ENCODE peak calls at places on chromosomes 7 and 10, in five cellular contexts. One of them, this sample, is unnamed.
A peak's percentile ranks its signal among the peaks of the same experiment; 100 is the strongest.

GRCh38 chr10:120422459-120422858 is 34.6 kb upstream of the PLPP4 start:
- DNase-seq in NCI-H1105 treated with DMSO at 0.1 percent for 48 hours: no peak
- DNase-seq in activated naive CD4-positive, alpha-beta T cell treated with Interleukin-2 at 50 U/mL for 16 hours: no peak
- DNase-seq in Right ventricle myocardium inferior: no peak
- DNase-seq in body of pancreas: no peak
- DNase-seq in this sample: no peak

GRCh38 chr7:18583305-18583704 is 87.8 kb downstream of the HDAC9 start:
- DNase-seq in NCI-H1105 treated with DMSO at 0.1 percent for 48 hours: no peak
- DNase-seq in activated naive CD4-positive, alpha-beta T cell treated with Interleukin-2 at 50 U/mL for 16 hours: no peak
- DNase-seq in Right ventricle myocardium inferior: no peak
- DNase-seq in body of pancreas: no peak
- DNase-seq in this sample: no peak

GRCh38 chr10:17062493-17063487 is 66.8 kb downstream of the CUBN start:
- DNase-seq in NCI-H1105 treated with DMSO at 0.1 percent for 48 hours: no peak
- DNase-seq in activated naive CD4-positive, alpha-beta T cell treated with Interleukin-2 at 50 U/mL for 16 hours: no peak
- DNase-seq in Right ventricle myocardium inferior: no peak
- DNase-seq in body of pancreas: peak; percentile 51
- DNase-seq in this sample: peak; percentile 39

GRCh38 chr10:12834116-12834515 is 167.4 kb downstream of the CCDC3 start:
- DNase-seq in NCI-H1105 treated with DMSO at 0.1 percent for 48 hours: no peak
- DNase-seq in activated naive CD4-positive, alpha-beta T cell treated with Interleukin-2 at 50 U/mL for 16 hours: no peak
- DNase-seq in Right ventricle myocardium inferior: no peak
- DNase-seq in body of pancreas: no peak
- DNase-seq in this sample: no peak

GRCh38 chr10:59435707-59436106 is 73.4 kb upstream of the FAM13C start:
- DNase-seq in NCI-H1105 treated with DMSO at 0.1 percent for 48 hours: no peak
- DNase-seq in activated naive CD4-positive, alpha-beta T cell treated with Interleukin-2 at 50 U/mL for 16 hours: no peak
- DNase-seq in Right ventricle myocardium inferior: no peak
- DNase-seq in body of pancreas: no peak
- DNase-seq in this sample: no peak

GRCh38 chr10:99709480-99710229 is 22.3 kb downstream of the COX15 start:
- DNase-seq in NCI-H1105 treated with DMSO at 0.1 percent for 48 hours: no peak
- DNase-seq in activated naive CD4-positive, alpha-beta T cell treated with Interleukin-2 at 50 U/mL for 16 hours: no peak
- DNase-seq in Right ventricle myocardium inferior: no peak
- DNase-seq in body of pancreas: no peak
- DNase-seq in this sample: no peak

GRCh38 chr10:76117949-76118348 is 686.5 kb downstream of the LRMDA start:
- DNase-seq in NCI-H1105 treated with DMSO at 0.1 percent for 48 hours: no peak
- DNase-seq in activated naive CD4-positive, alpha-beta T cell treated with Interleukin-2 at 50 U/mL for 16 hours: no peak
- DNase-seq in Right ventricle myocardium inferior: no peak
- DNase-seq in body of pancreas: no peak
- DNase-seq in this sample: no peak

GRCh38 chr10:21403256-21404015 is 122.0 kb downstream of the SKIDA1 start:
- DNase-seq in NCI-H1105 treated with DMSO at 0.1 percent for 48 hours: no peak
- DNase-seq in activated naive CD4-positive, alpha-beta T cell treated with Interleukin-2 at 50 U/mL for 16 hours: no peak
- DNase-seq in Right ventricle myocardium inferior: no peak
- DNase-seq in body of pancreas: no peak
- DNase-seq in this sample: no peak

GRCh38 chr7:147510913-147511312 is 1079.7 kb upstream of the C7orf33 start:
- DNase-seq in NCI-H1105 treated with DMSO at 0.1 percent for 48 hours: no peak
- DNase-seq in activated naive CD4-positive, alpha-beta T cell treated with Interleukin-2 at 50 U/mL for 16 hours: no peak
- DNase-seq in Right ventricle myocardium inferior: no peak
- DNase-seq in body of pancreas: no peak
- DNase-seq in this sample: no peak

GRCh38 chr7:56046728-56047445 is 4.4 kb downstream of the PSPH start:
- DNase-seq in NCI-H1105 treated with DMSO at 0.1 percent for 48 hours: no peak
- DNase-seq in activated naive CD4-positive, alpha-beta T cell treated with Interleukin-2 at 50 U/mL for 16 hours: no peak
- DNase-seq in Right ventricle myocardium inferior: no peak
- DNase-seq in body of pancreas: peak; percentile 82
- DNase-seq in this sample: no peak

GRCh38 chr7:135253851-135254815 is 20.5 kb downstream of the STRA8 start:
- DNase-seq in NCI-H1105 treated with DMSO at 0.1 percent for 48 hours: no peak
- DNase-seq in activated naive CD4-positive, alpha-beta T cell treated with Interleukin-2 at 50 U/mL for 16 hours: no peak
- DNase-seq in Right ventricle myocardium inferior: peak; percentile 84
- DNase-seq in body of pancreas: peak; percentile 68
- DNase-seq in this sample: peak; percentile 72

GRCh38 chr10:63114031-63114814 is 18.9 kb upstream of the NRBF2 start:
- DNase-seq in NCI-H1105 treated with DMSO at 0.1 percent for 48 hours: no peak
- DNase-seq in activated naive CD4-positive, alpha-beta T cell treated with Interleukin-2 at 50 U/mL for 16 hours: no peak
- DNase-seq in Right ventricle myocardium inferior: peak; percentile 74
- DNase-seq in body of pancreas: peak; percentile 59
- DNase-seq in this sample: peak; percentile 76

GRCh38 chr7:17412883-17413282 is 114.4 kb downstream of the AHR start:
- DNase-seq in NCI-H1105 treated with DMSO at 0.1 percent for 48 hours: no peak
- DNase-seq in activated naive CD4-positive, alpha-beta T cell treated with Interleukin-2 at 50 U/mL for 16 hours: no peak
- DNase-seq in Right ventricle myocardium inferior: no peak
- DNase-seq in body of pancreas: no peak
- DNase-seq in this sample: no peak

GRCh38 chr7:83984076-83984475 is 210.5 kb downstream of the SEMA3A start:
- DNase-seq in NCI-H1105 treated with DMSO at 0.1 percent for 48 hours: no peak
- DNase-seq in activated naive CD4-positive, alpha-beta T cell treated with Interleukin-2 at 50 U/mL for 16 hours: no peak
- DNase-seq in Right ventricle myocardium inferior: no peak
- DNase-seq in body of pancreas: no peak
- DNase-seq in this sample: no peak

GRCh38 chr10:98168766-98169165 is 34.3 kb downstream of the R3HCC1L start:
- DNase-seq in NCI-H1105 treated with DMSO at 0.1 percent for 48 hours: no peak
- DNase-seq in activated naive CD4-positive, alpha-beta T cell treated with Interleukin-2 at 50 U/mL for 16 hours: no peak
- DNase-seq in Right ventricle myocardium inferior: no peak
- DNase-seq in body of pancreas: no peak
- DNase-seq in this sample: no peak

GRCh38 chr10:96930469-96930868 is 98.4 kb downstream of the LCOR start:
- DNase-seq in NCI-H1105 treated with DMSO at 0.1 percent for 48 hours: no peak
- DNase-seq in activated naive CD4-positive, alpha-beta T cell treated with Interleukin-2 at 50 U/mL for 16 hours: no peak
- DNase-seq in Right ventricle myocardium inferior: no peak
- DNase-seq in body of pancreas: no peak
- DNase-seq in this sample: no peak

GRCh38 chr7:156470399-156471320 is 169.9 kb upstream of the RNF32 start:
- DNase-seq in NCI-H1105 treated with DMSO at 0.1 percent for 48 hours: no peak
- DNase-seq in activated naive CD4-positive, alpha-beta T cell treated with Interleukin-2 at 50 U/mL for 16 hours: no peak
- DNase-seq in Right ventricle myocardium inferior: peak; percentile 32
- DNase-seq in body of pancreas: no peak
- DNase-seq in this sample: no peak

GRCh38 chr7:134865001-134865845 is 85.8 kb downstream of the CALD1 start:
- DNase-seq in NCI-H1105 treated with DMSO at 0.1 percent for 48 hours: no peak
- DNase-seq in activated naive CD4-positive, alpha-beta T cell treated with Interleukin-2 at 50 U/mL for 16 hours: peak; percentile 25
- DNase-seq in Right ventricle myocardium inferior: no peak
- DNase-seq in body of pancreas: no peak
- DNase-seq in this sample: no peak

GRCh38 chr10:104809288-104810090 is 168.4 kb downstream of the SORCS3 start:
- DNase-seq in NCI-H1105 treated with DMSO at 0.1 percent for 48 hours: peak; percentile 90
- DNase-seq in activated naive CD4-positive, alpha-beta T cell treated with Interleukin-2 at 50 U/mL for 16 hours: no peak
- DNase-seq in Right ventricle myocardium inferior: no peak
- DNase-seq in body of pancreas: no peak
- DNase-seq in this sample: no peak

GRCh38 chr7:133773601-133774000 is 353.5 kb upstream of the LRGUK start:
- DNase-seq in NCI-H1105 treated with DMSO at 0.1 percent for 48 hours: no peak
- DNase-seq in activated naive CD4-positive, alpha-beta T cell treated with Interleukin-2 at 50 U/mL for 16 hours: no peak
- DNase-seq in Right ventricle myocardium inferior: no peak
- DNase-seq in body of pancreas: no peak
- DNase-seq in this sample: no peak

GRCh38 chr7:125406111-125406510 is 476.5 kb upstream of the POT1 start:
- DNase-seq in NCI-H1105 treated with DMSO at 0.1 percent for 48 hours: no peak
- DNase-seq in activated naive CD4-positive, alpha-beta T cell treated with Interleukin-2 at 50 U/mL for 16 hours: no peak
- DNase-seq in Right ventricle myocardium inferior: no peak
- DNase-seq in body of pancreas: no peak
- DNase-seq in this sample: no peak

GRCh38 chr7:129764685-129765084 is 153.2 kb downstream of the NRF1 start:
- DNase-seq in NCI-H1105 treated with DMSO at 0.1 percent for 48 hours: no peak
- DNase-seq in activated naive CD4-positive, alpha-beta T cell treated with Interleukin-2 at 50 U/mL for 16 hours: no peak
- DNase-seq in Right ventricle myocardium inferior: no peak
- DNase-seq in body of pancreas: no peak
- DNase-seq in this sample: no peak

GRCh38 chr10:101301111-101301731 is 52.7 kb upstream of the BTRC start:
- DNase-seq in NCI-H1105 treated with DMSO at 0.1 percent for 48 hours: peak; percentile 34
- DNase-seq in activated naive CD4-positive, alpha-beta T cell treated with Interleukin-2 at 50 U/mL for 16 hours: peak; percentile 45
- DNase-seq in Right ventricle myocardium inferior: no peak
- DNase-seq in body of pancreas: peak; percentile 45
- DNase-seq in this sample: peak; percentile 44

GRCh38 chr7:151081170-151082101 is 827 bp upstream of the FASTK start:
- DNase-seq in NCI-H1105 treated with DMSO at 0.1 percent for 48 hours: peak; percentile 12
- DNase-seq in activated naive CD4-positive, alpha-beta T cell treated with Interleukin-2 at 50 U/mL for 16 hours: no peak
- DNase-seq in Right ventricle myocardium inferior: peak; percentile 73
- DNase-seq in body of pancreas: no peak
- DNase-seq in this sample: peak; percentile 66

GRCh38 chr7:105198223-105198622 is 184.2 kb downstream of the KMT2E start:
- DNase-seq in NCI-H1105 treated with DMSO at 0.1 percent for 48 hours: no peak
- DNase-seq in activated naive CD4-positive, alpha-beta T cell treated with Interleukin-2 at 50 U/mL for 16 hours: no peak
- DNase-seq in Right ventricle myocardium inferior: no peak
- DNase-seq in body of pancreas: no peak
- DNase-seq in this sample: no peak

GRCh38 chr7:133290041-133290440 is 37.2 kb downstream of the EXOC4 start:
- DNase-seq in NCI-H1105 treated with DMSO at 0.1 percent for 48 hours: no peak
- DNase-seq in activated naive CD4-positive, alpha-beta T cell treated with Interleukin-2 at 50 U/mL for 16 hours: no peak
- DNase-seq in Right ventricle myocardium inferior: no peak
- DNase-seq in body of pancreas: no peak
- DNase-seq in this sample: no peak

GRCh38 chr10:11328264-11329054 is 283.0 kb downstream of the USP6NL start:
- DNase-seq in NCI-H1105 treated with DMSO at 0.1 percent for 48 hours: no peak
- DNase-seq in activated naive CD4-positive, alpha-beta T cell treated with Interleukin-2 at 50 U/mL for 16 hours: no peak
- DNase-seq in Right ventricle myocardium inferior: no peak
- DNase-seq in body of pancreas: no peak
- DNase-seq in this sample: peak; percentile 62

GRCh38 chr10:110399163-110400094 is 94.7 kb upstream of the SMNDC1 start:
- DNase-seq in NCI-H1105 treated with DMSO at 0.1 percent for 48 hours: no peak
- DNase-seq in activated naive CD4-positive, alpha-beta T cell treated with Interleukin-2 at 50 U/mL for 16 hours: no peak
- DNase-seq in Right ventricle myocardium inferior: no peak
- DNase-seq in body of pancreas: peak; percentile 70
- DNase-seq in this sample: no peak

GRCh38 chr10:125153693-125154490 is 6.5 kb downstream of the CTBP2 start:
- DNase-seq in NCI-H1105 treated with DMSO at 0.1 percent for 48 hours: no peak
- DNase-seq in activated naive CD4-positive, alpha-beta T cell treated with Interleukin-2 at 50 U/mL for 16 hours: no peak
- DNase-seq in Right ventricle myocardium inferior: no peak
- DNase-seq in body of pancreas: no peak
- DNase-seq in this sample: no peak

GRCh38 chr7:140218656-140219055 is 41.9 kb upstream of the KDM7A start:
- DNase-seq in NCI-H1105 treated with DMSO at 0.1 percent for 48 hours: no peak
- DNase-seq in activated naive CD4-positive, alpha-beta T cell treated with Interleukin-2 at 50 U/mL for 16 hours: no peak
- DNase-seq in Right ventricle myocardium inferior: no peak
- DNase-seq in body of pancreas: no peak
- DNase-seq in this sample: no peak

GRCh38 chr10:102542800-102543418 is 39.1 kb downstream of the SUFU start:
- DNase-seq in NCI-H1105 treated with DMSO at 0.1 percent for 48 hours: no peak
- DNase-seq in activated naive CD4-positive, alpha-beta T cell treated with Interleukin-2 at 50 U/mL for 16 hours: no peak
- DNase-seq in Right ventricle myocardium inferior: no peak
- DNase-seq in body of pancreas: no peak
- DNase-seq in this sample: no peak

GRCh38 chr7:98467570-98468312 is 66.9 kb upstream of the BAIAP2L1 start:
- DNase-seq in NCI-H1105 treated with DMSO at 0.1 percent for 48 hours: no peak
- DNase-seq in activated naive CD4-positive, alpha-beta T cell treated with Interleukin-2 at 50 U/mL for 16 hours: no peak
- DNase-seq in Right ventricle myocardium inferior: no peak
- DNase-seq in body of pancreas: no peak
- DNase-seq in this sample: no peak

GRCh38 chr7:48052748-48053147 is 17.4 kb downstream of the C7orf57 start:
- DNase-seq in NCI-H1105 treated with DMSO at 0.1 percent for 48 hours: no peak
- DNase-seq in activated naive CD4-positive, alpha-beta T cell treated with Interleukin-2 at 50 U/mL for 16 hours: peak; percentile 24
- DNase-seq in Right ventricle myocardium inferior: no peak
- DNase-seq in body of pancreas: no peak
- DNase-seq in this sample: no peak

GRCh38 chr7:87510430-87510875 is 35.0 kb upstream of the ABCB4 start:
- DNase-seq in NCI-H1105 treated with DMSO at 0.1 percent for 48 hours: peak; percentile 65
- DNase-seq in activated naive CD4-positive, alpha-beta T cell treated with Interleukin-2 at 50 U/mL for 16 hours: no peak
- DNase-seq in Right ventricle myocardium inferior: no peak
- DNase-seq in body of pancreas: no peak
- DNase-seq in this sample: no peak

GRCh38 chr10:86022906-86023305 is 343.7 kb downstream of the GRID1 start:
- DNase-seq in NCI-H1105 treated with DMSO at 0.1 percent for 48 hours: no peak
- DNase-seq in activated naive CD4-positive, alpha-beta T cell treated with Interleukin-2 at 50 U/mL for 16 hours: no peak
- DNase-seq in Right ventricle myocardium inferior: no peak
- DNase-seq in body of pancreas: no peak
- DNase-seq in this sample: no peak

GRCh38 chr7:84238611-84239010 is 44.0 kb upstream of the SEMA3A start:
- DNase-seq in NCI-H1105 treated with DMSO at 0.1 percent for 48 hours: no peak
- DNase-seq in activated naive CD4-positive, alpha-beta T cell treated with Interleukin-2 at 50 U/mL for 16 hours: no peak
- DNase-seq in Right ventricle myocardium inferior: no peak
- DNase-seq in body of pancreas: no peak
- DNase-seq in this sample: no peak

This sample was measured in left ventricle myocardium superior.